ENCODE peak calls at places on chromosomes 3 and 15, in six cellular contexts. B, S, H, M, K and O are unnamed samples.

GRCh38 chr3:48232734-48233133 is 8.2 kb upstream of the ZNF589 start:
- DNase-seq in B (peak; percentile 66), S (peak; percentile 72), H (peak; percentile 64), M (peak; percentile 79), K (peak; percentile 79), O (peak; percentile 72)

GRCh38 chr15:39281094-39281493 is 299.8 kb upstream of the THBS1 start:
- DNase-seq in B (no peak), S (no peak), H (no peak), M (no peak), K (no peak), O (no peak)

GRCh38 chr3:186044973-186045372 is 63.9 kb downstream of the ETV5 start:
- DNase-seq in B (no peak), S (no peak), H (no peak), M (no peak), K (peak; percentile 37), O (peak; percentile 31)

GRCh38 chr3:126205717-126206655 is 25.6 kb upstream of the ALDH1L1 start:
- DNase-seq in B (no peak), S (no peak), H (no peak), M (no peak), K (no peak), O (no peak)

GRCh38 chr15:28881170-28881569 is 4.6 kb upstream of the APBA2 start:
- DNase-seq in B (no peak), S (no peak), H (no peak), M (no peak), K (no peak), O (no peak)

GRCh38 chr15:63800245-63800644 is 33.5 kb downstream of the HERC1 start:
- DNase-seq in B (no peak), S (no peak), H (no peak), M (no peak), K (no peak), O (no peak)

GRCh38 chr15:51030649-51031316 is 63.9 kb downstream of the TNFAIP8L3 start:
- DNase-seq in B (no peak), S (no peak), H (no peak), M (no peak), K (peak; percentile 53), O (peak; percentile 62)

GRCh38 chr3:185207931-185208746 is 45.7 kb downstream of the EHHADH start:
- DNase-seq in B (no peak), S (no peak), H (no peak), M (no peak), K (no peak), O (no peak)

GRCh38 chr15:35669457-35670045 is 123.6 kb upstream of the DPH6 start:
- DNase-seq in B (no peak), S (no peak), H (no peak), M (no peak), K (no peak), O (no peak)

GRCh38 chr15:67836477-67836876 is 3.4 kb downstream of the RNU6-1 start:
- DNase-seq in B (peak; percentile 52), S (no peak), H (no peak), M (no peak), K (peak; percentile 62), O (peak; percentile 60)

GRCh38 chr15:70068783-70069565 is 28.7 kb downstream of the TLE3 start:
- DNase-seq in B (no peak), S (no peak), H (no peak), M (no peak), K (peak; percentile 59), O (peak; percentile 62)

GRCh38 chr15:62416535-62416934 is 251.4 kb upstream of the C2CD4B start:
- DNase-seq in B (no peak), S (no peak), H (no peak), M (no peak), K (no peak), O (no peak)

GRCh38 chr3:16362781-16363180 is 97.8 kb downstream of the OXNAD1 start:
- DNase-seq in B (no peak), S (no peak), H (no peak), M (no peak), K (no peak), O (no peak)

GRCh38 chr3:73188707-73189106 is 127.2 kb downstream of the EBLN2 start:
- DNase-seq in B (no peak), S (no peak), H (no peak), M (no peak), K (no peak), O (no peak)
- H3K27ac ChIP-seq in B (no peak overlapping the region), S (no peak overlapping the region), H (no peak overlapping the region), M (no peak overlapping the region), K (no peak overlapping the region), O (no peak overlapping the region)

DNA sequence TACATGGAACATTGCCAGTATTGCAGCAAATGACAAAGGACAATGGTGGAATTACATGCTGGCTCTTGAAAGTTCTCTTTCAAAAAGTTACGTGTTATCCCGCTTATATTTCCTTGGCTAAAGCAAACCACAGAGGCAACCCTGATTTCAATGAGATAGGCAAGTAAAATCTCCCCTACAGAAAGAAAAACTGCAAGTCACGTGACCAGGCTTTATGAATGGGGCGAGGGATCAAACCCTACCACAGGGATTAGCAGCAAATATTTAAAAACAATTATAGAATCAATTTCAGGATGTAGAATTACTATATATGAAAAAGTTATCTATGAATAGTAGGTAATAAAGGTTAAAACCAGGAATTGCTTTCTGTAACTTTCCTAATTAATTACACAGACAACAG is 603.4 kb upstream of the GBE1 start:
- DNase-seq in B (no peak), S (no peak), H (no peak), M (no peak), K (no peak), O (no peak)
- TF ChIP-seq CTCF in B (no peak), S (no peak), H (no peak), M (no peak), K (no peak), O (no peak)

DNA sequence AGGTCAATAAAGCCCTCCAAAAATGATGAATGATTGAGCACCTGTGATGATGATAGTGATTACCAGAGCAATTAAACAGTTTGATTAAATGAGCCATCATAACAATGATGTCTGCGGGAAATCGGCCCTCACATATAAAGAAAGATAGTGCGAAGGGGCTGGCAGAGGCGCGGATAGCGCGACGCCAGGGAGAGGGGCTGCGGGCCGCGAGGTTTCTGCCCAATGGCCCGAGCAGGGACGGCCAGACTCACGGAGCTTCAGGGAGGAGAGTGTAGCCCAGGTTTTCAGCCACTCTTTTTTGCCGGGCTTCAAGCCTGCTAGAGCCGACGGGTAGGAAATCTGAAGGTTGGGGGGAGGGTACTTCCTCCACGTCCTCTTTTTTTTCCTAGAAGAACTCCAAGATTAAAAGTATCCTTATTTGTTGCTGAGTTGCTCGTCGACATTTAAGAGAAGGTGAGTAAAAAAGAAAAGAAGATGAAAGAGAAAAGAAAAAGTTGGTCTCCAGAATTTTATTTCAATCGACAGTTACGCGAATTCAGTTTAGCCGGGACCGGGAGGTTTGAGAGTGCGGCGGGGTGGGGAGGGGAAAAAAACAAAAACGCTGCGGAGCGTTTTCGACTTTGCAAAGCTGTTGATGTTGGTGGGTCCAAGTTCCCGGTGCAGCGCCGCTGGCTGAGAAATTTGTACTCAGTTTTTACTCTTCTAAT is 2.1 kb upstream of the MEIS2 start:
- DNase-seq in B (no peak), S (no peak), H (no peak), M (no peak), K (no peak), O (no peak)
- H3K27ac ChIP-seq in B (peak overlapping the region; percentile 83), S (peak overlapping the region; percentile 97), H (peak overlapping the region; percentile 99), M (peak overlapping the region; percentile 98), K (peak overlapping the region; percentile 96), O (peak overlapping the region; percentile 91)

DNA sequence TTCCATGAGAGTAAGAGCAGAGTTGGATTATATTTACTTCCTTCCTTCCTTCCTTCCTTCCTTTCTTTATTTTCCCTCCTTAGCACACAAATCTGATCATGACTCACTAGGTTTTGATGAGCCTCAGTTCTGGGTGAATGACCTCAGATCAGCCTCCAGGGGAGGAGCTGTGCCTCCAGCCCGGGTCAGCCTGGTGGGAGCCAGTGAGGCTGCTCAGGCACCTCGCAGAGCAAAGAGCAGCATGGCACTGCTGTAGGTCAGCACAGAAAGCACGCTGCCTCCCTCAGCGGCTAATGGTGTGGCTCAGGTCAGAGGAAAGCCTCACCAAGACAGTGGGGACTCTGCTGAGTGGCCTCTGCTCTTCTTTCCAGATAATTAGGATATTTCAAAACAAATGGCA is 108.5 kb downstream of the SYNPR start:
- DNase-seq in B (no peak), S (no peak), H (no peak), M (no peak), K (no peak), O (no peak)
- TF ChIP-seq CTCF in B (no peak), S (no peak), H (no peak), M (no peak), K (no peak), O (no peak)

GRCh38 chr3:171875923-171876412 is 32.8 kb downstream of the TMEM212 start:
- DNase-seq in B (no peak), S (no peak), H (no peak), M (no peak), K (no peak), O (no peak)

GRCh38 chr3:171871392-171872274 is 28.5 kb downstream of the TMEM212 start:
- DNase-seq in B (no peak), S (no peak), H (no peak), M (no peak), K (no peak), O (no peak)

GRCh38 chr3:171874879-171875278 is 31.7 kb downstream of the TMEM212 start:
- DNase-seq in B (no peak), S (no peak), H (no peak), M (no peak), K (no peak), O (no peak)

GRCh38 chr3:171874251-171874679 is 31.1 kb downstream of the TMEM212 start:
- DNase-seq in B (no peak), S (no peak), H (no peak), M (no peak), K (no peak), O (no peak)

DNA sequence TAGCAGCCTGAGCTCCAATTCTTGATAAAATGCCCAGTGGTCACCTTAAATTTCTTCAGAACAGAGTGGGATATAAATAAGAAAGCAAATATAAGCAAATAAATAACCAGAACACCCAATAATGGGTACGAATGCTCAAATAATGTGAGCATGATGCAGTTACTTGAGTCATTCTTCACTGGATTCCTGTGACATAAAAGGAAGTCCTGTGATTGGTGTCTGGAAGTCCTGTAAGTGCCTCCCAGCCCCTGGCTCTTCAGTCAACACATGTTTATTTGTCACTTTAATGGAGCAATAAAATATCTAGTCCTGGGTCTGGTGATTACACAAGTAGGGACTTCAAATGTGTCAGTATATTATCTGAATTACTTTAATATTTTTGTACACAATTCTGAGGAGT is 30.4 kb downstream of the TMEM212 start:
- DNase-seq in B (no peak), S (no peak), H (no peak), M (no peak), K (no peak), O (no peak)
- H3K27ac ChIP-seq in B (no peak overlapping the region), S (no peak overlapping the region), H (peak overlapping the region; percentile 9), M (peak overlapping the region; percentile 73), K (peak overlapping the region; percentile 70), O (peak overlapping the region; percentile 70)

DNA sequence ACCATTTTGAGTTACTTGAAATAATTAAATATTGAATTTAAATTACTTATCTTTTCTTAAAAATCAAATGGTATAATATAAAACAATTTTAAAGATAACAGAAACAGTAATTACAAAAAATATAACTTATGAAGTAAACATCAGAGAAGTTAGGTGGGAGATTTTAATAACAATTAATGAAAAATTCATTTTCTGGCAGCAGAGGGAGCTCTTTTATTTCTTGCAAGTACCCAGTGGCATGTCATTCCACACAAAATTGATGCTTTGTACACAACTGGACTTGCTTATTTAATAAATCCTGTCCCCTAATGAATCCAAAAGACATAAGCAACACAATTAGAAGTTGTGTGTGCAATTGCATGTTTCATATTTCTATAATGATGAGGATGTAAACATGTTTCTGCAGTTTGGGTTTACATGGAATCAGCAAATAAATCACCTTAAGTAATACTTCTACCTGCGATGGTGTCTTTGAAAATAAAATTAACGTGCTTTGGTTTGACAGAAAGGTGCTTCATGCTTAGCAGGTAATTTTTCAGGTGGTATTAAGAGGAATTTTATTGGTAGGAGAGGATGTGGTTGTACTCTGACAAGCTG is 861.3 kb downstream of the ZPLD1 start:
- DNase-seq in B (no peak), S (no peak), H (no peak), M (no peak), K (no peak), O (no peak)
- TF ChIP-seq CTCF in B (no peak), S (peak; percentile 37), H (no peak), M (no peak), K (no peak), O (no peak)